ENCODE peak calls at places on chromosomes 2 and 18, in nine cellular contexts. J is AG09319, O is cardiac muscle cell, A is right atrium auricular region, Q is type B pancreatic cell, H is lower lobe of right lung, Z is heart left ventricle, V is psoas muscle, L is left ventricle myocardium inferior. F is an unnamed sample.
A peak's percentile ranks its signal among the peaks of the same experiment; 100 is the strongest.

GRCh38 chr18:8631265-8631664 is 22.0 kb downstream of the RAB12 start:
- DNase-seq in J (no peak), O (no peak), A (no peak), Q (no peak), H (no peak), Z (no peak), V (no peak), L (no peak), F (no peak)

GRCh38 chr2:60855989-60856669 is 25.2 kb upstream of the REL start:
- DNase-seq in J (no peak), O (no peak), A (no peak), Q (no peak), H (no peak), Z (no peak), V (no peak), L (no peak), F (no peak)

GRCh38 chr2:217914078-217914477 is 88.7 kb downstream of the TNS1 start:
- DNase-seq in J (no peak), O (no peak), A (no peak), Q (no peak), H (no peak), Z (no peak), V (peak; percentile 1), L (no peak), F (no peak)

GRCh38 chr2:139529045-139529444 is 748.9 kb upstream of the NXPH2 start:
- DNase-seq in J (no peak), O (peak; percentile 27), A (no peak), Q (no peak), H (no peak), Z (no peak), V (no peak), L (no peak), F (no peak)

GRCh38 chr2:20421336-20421987 is 25.4 kb upstream of the RHOB start:
- DNase-seq in J (no peak), O (no peak), A (peak; percentile 58), Q (no peak), H (no peak), Z (no peak), V (no peak), L (no peak), F (peak; percentile 6)

GRCh38 chr2:182616471-182617393 is 99.3 kb upstream of the DNAJC10 start:
- DNase-seq in J (peak; percentile 49), O (no peak), A (no peak), Q (no peak), H (no peak), Z (no peak), V (no peak), L (no peak), F (no peak)

GRCh38 chr18:62525611-62526010 is 2.8 kb downstream of the ZCCHC2 start:
- DNase-seq in J (no peak), O (no peak), A (no peak), Q (no peak), H (no peak), Z (no peak), V (no peak), L (no peak), F (no peak)

GRCh38 chr2:70442301-70443077 is 111.1 kb downstream of the TGFA start:
- DNase-seq in J (no peak), O (no peak), A (no peak), Q (no peak), H (no peak), Z (no peak), V (no peak), L (no peak), F (no peak)

GRCh38 chr2:39266139-39266805 is 22.5 kb upstream of the CDKL4 start:
- DNase-seq in J (no peak), O (no peak), A (no peak), Q (no peak), H (no peak), Z (no peak), V (no peak), L (no peak), F (no peak)

GRCh38 chr2:225165052-225165451 is 122.8 kb upstream of the DOCK10 start:
- DNase-seq in J (no peak), O (no peak), A (no peak), Q (no peak), H (no peak), Z (no peak), V (no peak), L (no peak), F (no peak)

GRCh38 chr18:78975282-78975681 is 4.3 kb upstream of the SALL3 start:
- DNase-seq in J (no peak), O (no peak), A (peak; percentile 28), Q (no peak), H (no peak), Z (no peak), V (no peak), L (no peak), F (no peak)

GRCh38 chr18:56282234-56283104 is 355.9 kb downstream of the TXNL1 start:
- DNase-seq in J (no peak), O (no peak), A (no peak), Q (no peak), H (no peak), Z (no peak), V (no peak), L (no peak), F (no peak)

GRCh38 chr2:53632714-53633113 is 134.9 kb upstream of the CHAC2 start:
- DNase-seq in J (peak; percentile 72), O (no peak), A (no peak), Q (no peak), H (no peak), Z (no peak), V (no peak), L (no peak), F (no peak)

GRCh38 chr18:48027401-48027931 is 97.0 kb upstream of the SMAD2 start:
- DNase-seq in J (no peak), O (no peak), A (no peak), Q (no peak), H (peak; percentile 44), Z (no peak), V (no peak), L (no peak), F (no peak)

GRCh38 chr2:150552421-150552820 is 65.0 kb upstream of the RND3 start:
- DNase-seq in J (no peak), O (no peak), A (no peak), Q (no peak), H (no peak), Z (no peak), V (no peak), L (no peak), F (no peak)

GRCh38 chr2:150549381-150549780 is 61.9 kb upstream of the RND3 start:
- DNase-seq in J (no peak), O (no peak), A (no peak), Q (no peak), H (no peak), Z (no peak), V (no peak), L (no peak), F (no peak)

GRCh38 chr2:150545931-150546330 is 58.5 kb upstream of the RND3 start:
- DNase-seq in J (no peak), O (no peak), A (no peak), Q (no peak), H (no peak), Z (no peak), V (no peak), L (no peak), F (no peak)

GRCh38 chr2:150544731-150545130 is 57.3 kb upstream of the RND3 start:
- DNase-seq in J (no peak), O (no peak), A (no peak), Q (no peak), H (no peak), Z (no peak), V (no peak), L (no peak), F (no peak)

DNA sequence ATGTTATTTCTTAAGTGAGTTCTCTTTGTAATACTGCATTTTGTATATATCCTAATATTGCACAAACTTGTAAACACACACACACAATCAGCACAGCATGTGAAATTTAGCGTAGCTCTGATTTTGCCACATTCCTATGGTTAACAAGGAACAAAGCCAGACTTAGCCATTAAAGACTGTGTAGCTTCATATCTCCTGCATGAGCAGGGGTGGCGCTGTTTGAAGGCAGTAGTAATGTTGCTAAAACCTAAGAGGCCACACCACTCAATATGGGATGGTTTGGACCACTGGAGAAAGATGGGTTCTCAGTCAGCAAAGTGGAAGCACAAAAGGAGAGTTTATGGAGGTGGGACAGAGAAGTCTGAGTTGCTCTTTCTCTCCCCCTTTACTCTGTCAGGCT is 61.1 kb upstream of the RND3 start:
- DNase-seq in J (no peak), O (peak; percentile 47), A (no peak), Q (no peak), H (no peak), Z (no peak), V (no peak), L (no peak), F (no peak)
- TF ChIP-seq CTCF in J (peak; percentile 40), O (peak; percentile 49), A (no peak), Q (peak; percentile 67), H (no peak), Z (no peak), V (no peak), L (peak; percentile 26), F (peak; percentile 53)

GRCh38 chr2:156319811-156320490 is 12.6 kb downstream of the NR4A2 start:
- DNase-seq in J (no peak), O (peak; percentile 55), A (no peak), Q (no peak), H (peak; percentile 75), Z (peak; percentile 76), V (peak; percentile 72), L (peak; percentile 64), F (no peak)
- TF ChIP-seq CTCF in J (peak; percentile 6), O (no peak), A (no peak), Q (peak; percentile 20), H (peak; percentile 27), Z (peak; percentile 23), V (no peak), L (peak; percentile 35), F (no peak)

GRCh38 chr2:235514627-235515363 is 21.0 kb downstream of the AGAP1 start:
- DNase-seq in J (no peak), O (no peak), A (no peak), Q (no peak), H (no peak), Z (no peak), V (no peak), L (no peak), F (no peak)
- TF ChIP-seq CTCF in J (no peak), O (no peak), A (no peak), Q (no peak), H (no peak), Z (peak; percentile 10), V (no peak), L (no peak), F (peak; percentile 23)

GRCh38 chr2:15584316-15584715 is 7.4 kb upstream of the DDX1 start:
- DNase-seq in J (no peak), O (no peak), A (no peak), Q (no peak), H (no peak), Z (no peak), V (no peak), L (no peak), F (no peak)

GRCh38 chr2:15591692-15592463 is at the start of gene DDX1:
- DNase-seq in J (peak; percentile 57), O (peak; percentile 93), A (peak; percentile 85), Q (peak; percentile 91), H (peak; percentile 91), Z (peak; percentile 90), V (peak; percentile 91), L (peak; percentile 84), F (peak; percentile 69)

GRCh38 chr2:15591373-15591691 is 336 bp upstream of the DDX1 start:
- DNase-seq in J (no peak), O (no peak), A (no peak), Q (no peak), H (no peak), Z (no peak), V (no peak), L (no peak), F (no peak)

GRCh38 chr2:15584767-15585469 is 6.8 kb upstream of the DDX1 start:
- DNase-seq in J (no peak), O (no peak), A (no peak), Q (no peak), H (no peak), Z (no peak), V (no peak), L (no peak), F (no peak)

GRCh38 chr2:15588329-15588919 is 3.2 kb upstream of the DDX1 start:
- DNase-seq in J (no peak), O (peak; percentile 74), A (no peak), Q (no peak), H (no peak), Z (peak; percentile 32), V (peak; percentile 67), L (no peak), F (peak; percentile 35)
- TF ChIP-seq CTCF in J (peak; percentile 56), O (peak; percentile 65), A (peak; percentile 58), Q (peak; percentile 83), H (peak; percentile 50), Z (peak; percentile 54), V (peak; percentile 53), L (peak; percentile 63), F (peak; percentile 79)

F was measured in progenitor cell of endocrine pancreas.